ENCODE peak calls at places on chromosomes 7 and 10, in nine cellular contexts. L, P, F, B, D, T, X, I and U are unnamed samples.

GRCh38 chr7:19709249-19709578 is 377 bp upstream of the POLR1F start:
- DNase-seq in L (no peak), P (no peak), F (no peak), B (no peak), D (no peak), T (no peak), X (no peak), I (no peak), U (no peak)

GRCh38 chr10:543131-543530 is 146.3 kb downstream of the DIP2C start:
- DNase-seq in L (no peak), P (no peak), F (no peak), B (no peak), D (no peak), T (no peak), X (no peak), I (no peak), U (no peak)

GRCh38 chr10:113704637-113705343 is 25.1 kb downstream of the CASP7 start:
- DNase-seq in L (no peak), P (no peak), F (peak), B (no peak), D (peak), T (peak), X (peak), I (no peak), U (peak)

GRCh38 chr7:135210818-135211178 is 528 bp downstream of the WDR91 start:
- DNase-seq in L (no peak), P (no peak), F (no peak), B (no peak), D (peak), T (peak), X (no peak), I (no peak), U (no peak)

GRCh38 chr7:2873686-2874551 is 29.8 kb upstream of the GNA12 start:
- DNase-seq in L (no peak), P (peak), F (peak), B (no peak), D (peak), T (peak), X (no peak), I (peak), U (peak)

GRCh38 chr7:28533731-28534531 is 121.6 kb downstream of the CREB5 start:
- DNase-seq in L (no peak), P (no peak), F (peak), B (no peak), D (peak), T (peak), X (peak), I (no peak), U (no peak)

GRCh38 chr7:90828601-90829000 is 232.5 kb downstream of the CDK14 start:
- DNase-seq in L (no peak), P (no peak), F (no peak), B (no peak), D (peak), T (no peak), X (no peak), I (no peak), U (no peak)

GRCh38 chr10:70906953-70907618 is 18.7 kb upstream of the PCBD1 start:
- DNase-seq in L (no peak), P (no peak), F (no peak), B (no peak), D (no peak), T (no peak), X (no peak), I (no peak), U (no peak)

GRCh38 chr10:6563075-6563474 is 17.0 kb downstream of the PRKCQ start:
- DNase-seq in L (no peak), P (no peak), F (no peak), B (no peak), D (no peak), T (no peak), X (no peak), I (no peak), U (no peak)

GRCh38 chr7:48140001-48140681 is 31.1 kb upstream of the ABCA13 start:
- DNase-seq in L (no peak), P (peak), F (peak), B (no peak), D (peak), T (no peak), X (peak), I (no peak), U (peak)

GRCh38 chr7:24819916-24820689 is 62.8 kb upstream of the GSDME start:
- DNase-seq in L (peak), P (peak), F (peak), B (peak), D (peak), T (peak), X (peak), I (no peak), U (peak)
- TF ChIP-seq CTCF in L (peak), P (peak), F (peak), B (peak), D (peak), T (peak), X (peak), I (peak), U (peak)

GRCh38 chr7:159116581-159117339 is 27.9 kb downstream of the VIPR2 start:
- DNase-seq in L (no peak), P (no peak), F (no peak), B (no peak), D (no peak), T (no peak), X (no peak), I (no peak), U (no peak)

GRCh38 chr7:159117366-159118219 is 27.1 kb downstream of the VIPR2 start:
- DNase-seq in L (no peak), P (no peak), F (no peak), B (peak), D (no peak), T (no peak), X (no peak), I (no peak), U (no peak)

GRCh38 chr7:159114096-159114495 is 30.6 kb downstream of the VIPR2 start:
- DNase-seq in L (no peak), P (no peak), F (no peak), B (peak), D (no peak), T (no peak), X (no peak), I (no peak), U (no peak)

GRCh38 chr7:159114981-159115380 is 29.7 kb downstream of the VIPR2 start:
- DNase-seq in L (no peak), P (no peak), F (no peak), B (no peak), D (no peak), T (no peak), X (no peak), I (no peak), U (no peak)

GRCh38 chr7:159115601-159116501 is 28.8 kb downstream of the VIPR2 start:
- DNase-seq in L (no peak), P (no peak), F (no peak), B (no peak), D (no peak), T (no peak), X (no peak), I (no peak), U (no peak)
- TF ChIP-seq CTCF in L (no peak), P (no peak), F (no peak), B (no peak), D (no peak), T (no peak), X (no peak), I (no peak), U (no peak)

DNA sequence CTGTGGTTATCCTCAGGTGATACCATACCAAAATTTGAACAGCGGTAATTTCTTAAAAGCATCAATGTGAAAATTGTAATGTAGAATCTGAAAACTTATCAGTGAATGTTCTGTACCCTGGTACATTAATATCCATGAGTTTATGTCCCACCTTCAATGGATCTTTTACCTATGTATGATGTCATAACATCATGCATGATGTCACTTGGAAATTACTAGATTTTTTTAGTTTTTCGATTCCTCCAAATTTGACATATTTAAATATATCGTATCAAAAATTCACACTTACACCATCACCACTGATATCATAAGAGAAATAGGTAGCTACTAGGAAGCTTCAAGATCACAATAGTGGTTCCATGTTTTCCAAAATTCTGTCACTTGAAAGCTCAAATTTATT is 95.0 kb upstream of the AKR1E2 start:
- DNase-seq in L (no peak), P (no peak), F (no peak), B (no peak), D (no peak), T (no peak), X (no peak), I (no peak), U (no peak)
- TF ChIP-seq CTCF in L (no peak), P (no peak), F (no peak), B (no peak), D (no peak), T (no peak), X (no peak), I (no peak), U (no peak)

DNA sequence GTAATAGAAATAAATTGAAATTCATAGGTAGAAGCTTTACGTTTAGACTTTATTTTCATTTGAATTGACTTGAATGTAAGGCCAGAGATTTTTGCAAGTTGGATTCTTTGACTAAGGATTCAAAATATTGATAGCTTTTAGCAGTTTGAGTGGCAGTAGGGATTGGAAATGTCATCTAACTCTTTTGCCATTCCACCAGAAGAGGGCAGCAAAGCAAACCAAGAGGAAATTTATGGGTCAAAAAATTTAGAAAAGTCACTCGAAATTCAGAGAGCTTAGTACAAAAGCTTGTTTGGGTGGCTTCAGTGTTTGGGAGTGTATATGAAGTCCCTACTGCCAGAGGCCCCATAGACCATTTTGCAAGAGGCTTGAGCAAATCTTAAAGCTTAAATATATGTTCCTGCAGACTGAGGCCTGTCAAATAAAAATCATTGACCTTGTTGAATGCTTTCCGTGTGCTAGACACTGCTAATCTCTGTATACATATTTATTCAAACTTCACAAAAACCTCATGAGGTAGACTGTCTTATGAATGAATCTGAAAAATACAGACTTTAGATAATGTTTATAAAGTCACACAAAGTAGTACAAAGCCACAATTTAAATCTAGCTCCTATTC is 44.6 kb upstream of the RSBN1L start:
- DNase-seq in L (no peak), P (peak), F (peak), B (no peak), D (peak), T (peak), X (peak), I (no peak), U (peak)
- TF ChIP-seq CTCF in L (peak), P (peak), F (peak), B (peak), D (peak), T (peak), X (peak), I (peak), U (peak)

DNA sequence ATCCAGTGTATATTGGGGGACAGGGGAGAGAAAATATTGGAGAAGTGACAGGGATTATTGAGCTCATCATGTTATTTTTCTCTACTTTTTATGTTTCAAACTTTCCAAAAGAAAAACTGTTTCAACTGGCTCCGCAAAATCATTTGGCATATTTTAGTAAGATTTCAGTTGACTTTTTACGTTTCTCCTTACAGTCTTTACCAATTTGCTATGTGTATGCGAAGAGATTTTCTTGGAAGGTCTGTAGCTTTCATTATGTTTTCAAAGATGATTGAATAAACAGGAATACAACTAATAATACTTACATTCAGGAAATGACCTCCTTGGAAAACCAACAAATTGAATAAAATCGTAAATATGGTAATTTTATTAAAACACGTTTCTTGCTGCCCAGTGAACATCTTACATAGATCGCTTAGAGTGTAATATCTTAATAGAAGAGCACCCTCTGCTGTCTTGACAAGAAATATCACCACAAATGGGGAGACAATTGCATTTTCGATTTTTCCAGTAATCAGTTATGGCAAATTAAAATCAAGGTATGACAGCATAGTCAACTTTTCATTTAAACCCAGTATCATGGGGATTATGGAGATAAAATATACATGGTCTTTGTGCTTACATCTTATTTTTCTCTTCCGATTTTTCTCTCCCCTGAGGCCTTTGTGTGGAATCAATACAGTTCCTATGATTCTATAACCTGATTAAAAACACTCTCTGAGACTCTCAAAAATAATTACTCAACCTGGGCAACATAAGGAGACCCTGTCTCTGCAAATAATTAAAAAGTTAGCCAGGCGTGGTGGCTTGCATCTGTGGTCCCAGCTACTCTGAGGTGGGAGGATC is 43.1 kb downstream of the MBL2 start:
- DNase-seq in L (no peak), P (peak), F (peak), B (no peak), D (peak), T (no peak), X (no peak), I (no peak), U (no peak)
- TF ChIP-seq CTCF in L (peak), P (peak), F (peak), B (peak), D (peak), T (peak), X (peak), I (peak), U (peak)

DNA sequence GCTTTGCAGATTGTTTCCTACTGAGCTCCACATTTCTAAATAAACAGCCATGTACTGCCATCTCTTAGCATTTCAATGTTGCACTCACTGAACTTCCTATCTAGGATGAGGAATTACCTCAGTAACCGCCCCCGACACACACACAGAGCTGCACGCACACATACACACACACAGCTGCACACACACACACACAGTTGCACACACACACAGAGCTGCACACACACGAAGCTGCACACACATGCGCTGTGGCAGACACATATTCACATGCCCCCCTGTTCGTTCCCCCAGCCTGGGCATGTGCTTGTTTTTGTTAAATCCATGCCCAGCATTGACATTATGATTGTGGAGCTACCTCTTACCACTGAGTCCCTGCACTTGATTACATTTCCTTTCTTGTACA is 39.6 kb upstream of the CNPY1 start:
- DNase-seq in L (no peak), P (no peak), F (no peak), B (no peak), D (no peak), T (no peak), X (no peak), I (no peak), U (no peak)
- TF ChIP-seq CTCF in L (no peak), P (no peak), F (no peak), B (no peak), D (no peak), T (no peak), X (no peak), I (no peak), U (no peak)

GRCh38 chr10:109891105-109891504 is 32.2 kb downstream of the XPNPEP1 start:
- DNase-seq in L (no peak), P (no peak), F (no peak), B (no peak), D (peak), T (no peak), X (no peak), I (no peak), U (no peak)

GRCh38 chr10:109892087-109892486 is 31.2 kb downstream of the XPNPEP1 start:
- DNase-seq in L (peak), P (no peak), F (no peak), B (no peak), D (no peak), T (no peak), X (no peak), I (no peak), U (no peak)

GRCh38 chr10:109887272-109887671 is 36.0 kb downstream of the XPNPEP1 start:
- DNase-seq in L (no peak), P (no peak), F (no peak), B (no peak), D (no peak), T (no peak), X (no peak), I (no peak), U (no peak)

GRCh38 chr10:109887776-109888175 is 35.5 kb downstream of the XPNPEP1 start:
- DNase-seq in L (peak), P (no peak), F (no peak), B (no peak), D (no peak), T (no peak), X (no peak), I (no peak), U (no peak)

DNA sequence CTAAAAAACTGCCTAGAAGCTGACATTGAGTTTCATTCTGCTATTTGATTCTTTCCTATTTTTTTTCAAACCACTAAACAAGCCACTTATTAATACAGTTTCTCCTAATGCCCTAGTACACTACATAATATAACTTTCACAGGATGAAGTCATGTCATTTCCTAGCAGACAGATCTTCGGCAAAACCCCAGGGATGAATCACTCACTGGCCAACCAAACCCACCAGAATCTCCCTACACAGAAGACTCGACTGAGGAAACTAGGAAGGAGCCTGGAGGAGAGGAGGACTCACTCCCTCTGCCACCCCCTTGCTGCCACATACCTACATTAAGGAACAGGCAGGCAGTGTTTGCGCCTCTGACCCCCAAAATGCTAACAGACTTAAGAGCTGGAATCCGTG is 33.4 kb downstream of the XPNPEP1 start:
- DNase-seq in L (no peak), P (no peak), F (no peak), B (no peak), D (peak), T (peak), X (no peak), I (peak), U (no peak)
- TF ChIP-seq CTCF in L (no peak), P (no peak), F (no peak), B (no peak), D (no peak), T (peak), X (no peak), I (peak), U (no peak)